ENCODE peak calls at places on chromosome X, in ten cellular contexts. O, V, T, M, W, D, Q, E, Z and F are unnamed samples.

GRCh38 chrX:107710617-107711391 is 64.8 kb downstream of the TSC22D3 start:
- DNase-seq in O (no peak), V (peak; percentile 86), T (peak; percentile 48), M (peak; percentile 61), W (peak; percentile 54), D (no peak), Q (no peak), E (peak; percentile 59), Z (peak; percentile 84), F (peak; percentile 74)

GRCh38 chrX:132407704-132408103 is 81.1 kb downstream of the MBNL3 start:
- DNase-seq in O (no peak), V (no peak), T (no peak), M (no peak), W (no peak), D (no peak), Q (no peak), E (no peak), Z (no peak), F (no peak)

GRCh38 chrX:154378059-154378798 is 866 bp upstream of the EMD start:
- DNase-seq in O (peak; percentile 98), V (no peak), T (peak; percentile 76), M (peak; percentile 33), W (peak; percentile 50), D (no peak), Q (no peak), E (no peak), Z (no peak), F (peak; percentile 81)

GRCh38 chrX:39619182-39620009 is 478.4 kb downstream of the BCOR start:
- DNase-seq in O (no peak), V (peak; percentile 88), T (no peak), M (no peak), W (peak; percentile 33), D (peak; percentile 11), Q (no peak), E (no peak), Z (no peak), F (no peak)

GRCh38 chrX:3006500-3006899 is at the start of gene ARSH:
- DNase-seq in O (no peak), V (no peak), T (no peak), M (no peak), W (no peak), D (no peak), Q (no peak), E (no peak), Z (no peak), F (no peak)

GRCh38 chrX:20620301-20620700 is 353.6 kb upstream of the RPS6KA3 start:
- DNase-seq in O (no peak), V (no peak), T (no peak), M (no peak), W (peak; percentile 37), D (no peak), Q (no peak), E (no peak), Z (peak; percentile 23), F (no peak)

GRCh38 chrX:39672405-39672804 is 425.4 kb downstream of the BCOR start:
- DNase-seq in O (no peak), V (no peak), T (no peak), M (no peak), W (no peak), D (no peak), Q (no peak), E (no peak), Z (no peak), F (no peak)

GRCh38 chrX:151816914-151817313 is 82.4 kb downstream of the CNGA2 start:
- DNase-seq in O (no peak), V (no peak), T (no peak), M (no peak), W (no peak), D (no peak), Q (no peak), E (no peak), Z (no peak), F (no peak)

GRCh38 chrX:69060631-69061408 is 104.4 kb downstream of the PJA1 start:
- DNase-seq in O (peak; percentile 47), V (peak; percentile 76), T (no peak), M (no peak), W (peak; percentile 5), D (no peak), Q (peak; percentile 21), E (no peak), Z (no peak), F (no peak)

GRCh38 chrX:115592997-115593734 is 32.2 kb downstream of the PLS3 start:
- DNase-seq in O (no peak), V (no peak), T (no peak), M (no peak), W (no peak), D (no peak), Q (no peak), E (no peak), Z (no peak), F (no peak)

GRCh38 chrX:109839694-109840358 is 106.8 kb upstream of the ACSL4 start:
- DNase-seq in O (no peak), V (peak; percentile 90), T (peak; percentile 49), M (no peak), W (no peak), D (no peak), Q (peak; percentile 32), E (peak; percentile 80), Z (peak; percentile 10), F (no peak)

GRCh38 chrX:30538271-30538670 is 39.3 kb downstream of the TASL start:
- DNase-seq in O (no peak), V (no peak), T (no peak), M (no peak), W (no peak), D (no peak), Q (no peak), E (no peak), Z (no peak), F (no peak)

GRCh38 chrX:17605676-17606075 is 131.6 kb upstream of the SCML1 start:
- DNase-seq in O (no peak), V (no peak), T (no peak), M (no peak), W (no peak), D (no peak), Q (no peak), E (no peak), Z (no peak), F (no peak)

GRCh38 chrX:74246524-74246923 is 57.5 kb upstream of the ZCCHC13 start:
- DNase-seq in O (no peak), V (no peak), T (no peak), M (no peak), W (no peak), D (no peak), Q (no peak), E (no peak), Z (no peak), F (no peak)